ENCODE peak calls at places on chromosomes 5 and 9, in four cellular contexts. T, S, O and B are unnamed samples.

GRCh38 chr9:137760426-137760825 is 117.2 kb upstream of the CACNA1B start:
- DNase-seq in T (no peak), S (no peak), O (peak; percentile 81), B (no peak)

GRCh38 chr5:71587709-71588532 is 781 bp downstream of the MCCC2 start:
- DNase-seq in T (no peak), S (no peak), O (no peak), B (no peak)

GRCh38 chr5:91641730-91642350 is 258.7 kb upstream of the ARRDC3 start:
- DNase-seq in T (no peak), S (no peak), O (no peak), B (no peak)

GRCh38 chr5:1508679-1509290 is 15.0 kb downstream of the LPCAT1 start:
- DNase-seq in T (no peak), S (no peak), O (peak; percentile 80), B (peak; percentile 73)

GRCh38 chr9:36056896-36057295 is 20.2 kb downstream of the RECK start:
- DNase-seq in T (no peak), S (no peak), O (no peak), B (no peak)

GRCh38 chr9:4939118-4939561 is 45.9 kb upstream of the JAK2 start:
- DNase-seq in T (no peak), S (no peak), O (no peak), B (no peak)

GRCh38 chr5:168646335-168646734 is 67.2 kb upstream of the PANK3 start:
- DNase-seq in T (no peak), S (no peak), O (no peak), B (no peak)

GRCh38 chr5:131536211-131536826 is 98.7 kb downstream of the RAPGEF6 start:
- DNase-seq in T (no peak), S (no peak), O (no peak), B (no peak)

GRCh38 chr5:154972476-154973080 is 31.7 kb downstream of the MRPL22 start:
- DNase-seq in T (no peak), S (no peak), O (no peak), B (no peak)

GRCh38 chr5:68265347-68265746 is 49.8 kb downstream of the PIK3R1 start:
- DNase-seq in T (no peak), S (no peak), O (no peak), B (no peak)

GRCh38 chr5:32024751-32025150 is 149.4 kb downstream of the GOLPH3 start:
- DNase-seq in T (no peak), S (no peak), O (peak; percentile 18), B (no peak)
- H3K4me1 ChIP-seq in T (no peaks in the 10 kb centered on the region), S (peaks cover 7% of the 10 kb centered on the region), O (no peaks in the 10 kb centered on the region), B (peaks cover 29% of the 10 kb centered on the region)

GRCh38 chr9:20307662-20308061 is 314.6 kb downstream of the MLLT3 start:
- DNase-seq in T (no peak), S (no peak), O (no peak), B (no peak)
- H3K27ac ChIP-seq in T (no peak overlapping the region), S (no peak overlapping the region), O (no peak overlapping the region), B (no peak overlapping the region)

DNA sequence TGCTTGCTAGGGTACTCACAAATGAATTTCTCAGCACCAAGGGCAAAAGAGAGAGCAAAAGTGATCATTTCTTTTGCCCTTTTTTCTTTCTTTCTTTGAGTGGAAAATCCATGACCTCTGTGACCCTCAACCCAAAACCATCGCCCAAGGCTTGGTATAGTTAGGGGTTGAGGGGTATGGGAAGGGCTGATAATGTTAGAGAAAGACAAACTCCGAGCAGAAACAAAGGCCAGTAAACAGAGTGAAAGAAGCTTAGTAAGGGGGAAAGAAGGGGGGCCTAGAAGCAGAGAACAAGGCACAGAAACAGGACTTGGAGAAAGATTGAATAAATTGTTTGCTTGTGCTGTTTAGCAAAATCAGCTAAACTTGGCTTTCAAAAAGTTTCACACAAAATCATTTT is 276.6 kb downstream of the NR2F1-AS1 start:
- DNase-seq in T (no peak), S (no peak), O (no peak), B (no peak)
- H3K4me1 ChIP-seq in T (no peaks in the 10 kb centered on the region), S (no peaks in the 10 kb centered on the region), O (no peaks in the 10 kb centered on the region), B (peaks cover 14% of the 10 kb centered on the region)

DNA sequence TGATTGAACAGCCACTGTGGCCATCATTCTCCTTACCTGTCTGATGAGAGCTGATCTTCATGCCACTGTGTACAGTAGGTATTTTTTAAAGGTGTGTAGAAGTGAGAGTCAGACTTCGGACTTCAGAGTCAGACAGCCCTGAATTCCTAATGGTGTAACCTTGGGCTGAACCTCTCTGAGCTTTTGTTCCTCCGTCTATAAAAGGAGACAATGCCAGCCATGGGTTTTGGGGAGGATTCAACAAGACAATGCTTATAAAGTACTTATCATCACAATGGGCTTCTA is 18.7 kb downstream of the GSN start:
- DNase-seq in T (no peak), S (no peak), O (no peak), B (no peak)
- H3K27ac ChIP-seq in T (no peak overlapping the region), S (peak overlapping the region; percentile 100), O (peak overlapping the region; percentile 95), B (peak overlapping the region; percentile 93)

GRCh38 chr5:151077419-151077818 is 3.4 kb downstream of the TNIP1 start:
- DNase-seq in T (no peak), S (no peak), O (peak; percentile 61), B (no peak)
- H3K4me1 ChIP-seq in T (peaks cover 51% of the 10 kb centered on the region), S (no peaks in the 10 kb centered on the region), O (peaks cover 71% of the 10 kb centered on the region), B (peaks cover 57% of the 10 kb centered on the region)

GRCh38 chr5:143055596-143056330 is 285.6 kb downstream of the ARHGAP26 start:
- DNase-seq in T (no peak), S (no peak), O (no peak), B (no peak)

GRCh38 chr5:143052967-143053682 is 282.9 kb downstream of the ARHGAP26 start:
- DNase-seq in T (no peak), S (no peak), O (no peak), B (no peak)

GRCh38 chr5:143053780-143054179 is 283.6 kb downstream of the ARHGAP26 start:
- DNase-seq in T (no peak), S (no peak), O (no peak), B (no peak)

GRCh38 chr5:143056331-143056689 is 286.1 kb downstream of the ARHGAP26 start:
- DNase-seq in T (no peak), S (no peak), O (no peak), B (no peak)

GRCh38 chr5:143054480-143054941 is 284.3 kb downstream of the ARHGAP26 start:
- DNase-seq in T (no peak), S (no peak), O (no peak), B (no peak)
- H3K27ac ChIP-seq in T (no peak overlapping the region), S (no peak overlapping the region), O (peak overlapping the region; percentile 10), B (peak overlapping the region; percentile 26)

GRCh38 chr9:87564706-87565335 is 67.2 kb downstream of the DAPK1 start:
- DNase-seq in T (no peak), S (no peak), O (no peak), B (no peak)
- H3K4me1 ChIP-seq in T (no peaks in the 10 kb centered on the region), S (no peaks in the 10 kb centered on the region), O (peaks cover 10% of the 10 kb centered on the region), B (no peaks in the 10 kb centered on the region)